ENCODE peak calls at places on chromosome 2, in eight cellular contexts. Z is NCI-H774; M is nephron progenitor cell; C is NCI-H1694; L is CD8-positive, alpha-beta memory T cell; Q is EL; S is stimulated activated CD8-positive, alpha-beta memory T cell treated with anti-CD3 and anti-CD28 coated beads, Interleukin-15, amount 100 ng/mL, for 4 hours; X is stimulated activated naive CD8-positive, alpha-beta T cell treated with anti-CD3 and anti-CD28 coated beads, Interleukin-15, amount 100 ng/mL, for 72 hours. W is an unnamed sample.

GRCh38 chr2:219001577-219002394 is 8.6 kb upstream of the CRYBA2 start:
- DNase-seq in Z (peak; percentile 98), M (peak; percentile 30), C (peak; percentile 97), L (no peak), Q (no peak), S (peak; percentile 48), X (peak; percentile 46), W (peak; percentile 95)

GRCh38 chr2:26925100-26925791 is 45.2 kb upstream of the MAPRE3 start:
- DNase-seq in Z (no peak), M (no peak), C (no peak), L (no peak), Q (peak; percentile 44), S (no peak), X (no peak), W (no peak)

GRCh38 chr2:32061973-32062861 is 1.1 kb upstream of the SPAST start:
- DNase-seq in Z (peak; percentile 19), M (peak; percentile 15), C (no peak), L (no peak), Q (peak; percentile 28), S (no peak), X (no peak), W (peak; percentile 35)

GRCh38 chr2:15920696-15921095 is 19.7 kb upstream of the MYCN start:
- DNase-seq in Z (no peak), M (no peak), C (no peak), L (no peak), Q (no peak), S (no peak), X (no peak), W (no peak)

GRCh38 chr2:174681099-174681982 is 82.9 kb downstream of the CHRNA1 start:
- DNase-seq in Z (no peak), M (no peak), C (no peak), L (no peak), Q (peak; percentile 48), S (no peak), X (no peak), W (no peak)

GRCh38 chr2:237056271-237056875 is 29.3 kb upstream of the COPS8 start:
- DNase-seq in Z (no peak), M (no peak), C (no peak), L (no peak), Q (no peak), S (no peak), X (no peak), W (no peak)

GRCh38 chr2:172928754-172929153 is 146.9 kb upstream of the MAP3K20 start:
- DNase-seq in Z (no peak), M (no peak), C (peak; percentile 4), L (no peak), Q (peak; percentile 59), S (no peak), X (no peak), W (no peak)

GRCh38 chr2:134897932-134898331 is 20.7 kb upstream of the CCNT2 start:
- DNase-seq in Z (no peak), M (no peak), C (peak; percentile 17), L (peak; percentile 9), Q (no peak), S (no peak), X (no peak), W (no peak)

GRCh38 chr2:160322320-160322719 is 122.2 kb upstream of the ITGB6 start:
- DNase-seq in Z (no peak), M (no peak), C (no peak), L (no peak), Q (no peak), S (no peak), X (peak; percentile 38), W (no peak)

W was measured in NCI-H2029 treated with DMSO at 0.1 percent for 48 hours.